ENCODE peak calls at places on chromosomes 4 and X, in six cellular contexts. One of them, this sample, is unnamed.

GRCh38 chr4:72391281-72391680 is 177.7 kb downstream of the ADAMTS3 start:
- DNase-seq in stimulated activated CD8-positive, alpha-beta memory T cell treated with anti-CD3 and anti-CD28 coated beads, Interleukin-15, amount 100 ng/mL, for 4 hours: no peak
- DNase-seq in RWPE1: no peak
- DNase-seq in astrocyte of the hippocampus: no peak
- DNase-seq in GM10248: no peak
- DNase-seq in substantia nigra: no peak
- DNase-seq in this sample: peak

GRCh38 chr4:793941-794621 is 31.8 kb downstream of the CPLX1 start:
- DNase-seq in stimulated activated CD8-positive, alpha-beta memory T cell treated with anti-CD3 and anti-CD28 coated beads, Interleukin-15, amount 100 ng/mL, for 4 hours: no peak
- DNase-seq in RWPE1: no peak
- DNase-seq in astrocyte of the hippocampus: no peak
- DNase-seq in GM10248: no peak
- DNase-seq in substantia nigra: no peak
- DNase-seq in this sample: no peak

GRCh38 chr4:44583393-44583792 is 68.0 kb downstream of the YIPF7 start:
- DNase-seq in stimulated activated CD8-positive, alpha-beta memory T cell treated with anti-CD3 and anti-CD28 coated beads, Interleukin-15, amount 100 ng/mL, for 4 hours: no peak
- DNase-seq in RWPE1: no peak
- DNase-seq in astrocyte of the hippocampus: no peak
- DNase-seq in GM10248: no peak
- DNase-seq in substantia nigra: no peak
- DNase-seq in this sample: no peak

GRCh38 chr4:10201356-10202223 is 85.0 kb upstream of the WDR1 start:
- DNase-seq in stimulated activated CD8-positive, alpha-beta memory T cell treated with anti-CD3 and anti-CD28 coated beads, Interleukin-15, amount 100 ng/mL, for 4 hours: no peak
- DNase-seq in RWPE1: no peak
- DNase-seq in astrocyte of the hippocampus: no peak
- DNase-seq in GM10248: no peak
- DNase-seq in substantia nigra: no peak
- DNase-seq in this sample: peak

GRCh38 chr4:42750831-42751230 is 93.9 kb upstream of the ATP8A1 start:
- DNase-seq in stimulated activated CD8-positive, alpha-beta memory T cell treated with anti-CD3 and anti-CD28 coated beads, Interleukin-15, amount 100 ng/mL, for 4 hours: no peak
- DNase-seq in RWPE1: no peak
- DNase-seq in astrocyte of the hippocampus: peak
- DNase-seq in GM10248: no peak
- DNase-seq in substantia nigra: no peak
- DNase-seq in this sample: no peak

GRCh38 chr4:158016511-158016910 is 156.3 kb downstream of the GASK1B start:
- DNase-seq in stimulated activated CD8-positive, alpha-beta memory T cell treated with anti-CD3 and anti-CD28 coated beads, Interleukin-15, amount 100 ng/mL, for 4 hours: no peak
- DNase-seq in RWPE1: no peak
- DNase-seq in astrocyte of the hippocampus: peak
- DNase-seq in GM10248: no peak
- DNase-seq in substantia nigra: no peak
- DNase-seq in this sample: peak

GRCh38 chr4:186666750-186667149 is 56.9 kb downstream of the FAT1 start:
- DNase-seq in stimulated activated CD8-positive, alpha-beta memory T cell treated with anti-CD3 and anti-CD28 coated beads, Interleukin-15, amount 100 ng/mL, for 4 hours: no peak
- DNase-seq in RWPE1: peak
- DNase-seq in astrocyte of the hippocampus: no peak
- DNase-seq in GM10248: no peak
- DNase-seq in substantia nigra: no peak
- DNase-seq in this sample: no peak

GRCh38 chrX:12115377-12115776 is 22.9 kb upstream of the FRMPD4 start:
- DNase-seq in stimulated activated CD8-positive, alpha-beta memory T cell treated with anti-CD3 and anti-CD28 coated beads, Interleukin-15, amount 100 ng/mL, for 4 hours: no peak
- DNase-seq in RWPE1: no peak
- DNase-seq in astrocyte of the hippocampus: no peak
- DNase-seq in GM10248: no peak
- DNase-seq in substantia nigra: no peak
- DNase-seq in this sample: peak

GRCh38 chrX:153474718-153475117 is 4.3 kb upstream of the HAUS7 start:
- DNase-seq in stimulated activated CD8-positive, alpha-beta memory T cell treated with anti-CD3 and anti-CD28 coated beads, Interleukin-15, amount 100 ng/mL, for 4 hours: peak
- DNase-seq in RWPE1: peak
- DNase-seq in astrocyte of the hippocampus: peak
- DNase-seq in GM10248: no peak
- DNase-seq in substantia nigra: peak
- DNase-seq in this sample: peak